ENCODE peak calls at places on chromosomes 4 and X, in four cellular contexts. One of them, this sample, is unnamed.

GRCh38 chrX:112819013-112819635 is 21.5 kb downstream of the AMOT start:
- DNase-seq in K562: no peak
- DNase-seq in WTC11: no peak
- DNase-seq in GM12878: no peak
- DNase-seq in this sample: no peak

GRCh38 chrX:47772764-47773163 is 63.9 kb upstream of the ZNF81 start:
- DNase-seq in K562: no peak
- DNase-seq in WTC11: no peak
- DNase-seq in GM12878: no peak
- DNase-seq in this sample: no peak

GRCh38 chr4:187782425-187782824 is 213.1 kb upstream of the ZFP42 start:
- DNase-seq in GM12878: no peak
- DNase-seq in WTC11: no peak
- DNase-seq in K562: no peak
- DNase-seq in this sample: no peak

GRCh38 chr4:101201421-101201820 is 145.9 kb downstream of the PPP3CA start:
- DNase-seq in WTC11: no peak
- DNase-seq in GM12878: no peak
- DNase-seq in K562: no peak
- DNase-seq in this sample: no peak

GRCh38 chrX:47683171-47684145 is 24.5 kb upstream of the UXT start:
- DNase-seq in GM12878: no peak
- DNase-seq in WTC11: no peak
- DNase-seq in K562: peak
- DNase-seq in this sample: no peak

GRCh38 chrX:68428431-68428830 is 4.9 kb downstream of the OPHN1 start:
- DNase-seq in GM12878: no peak
- DNase-seq in K562: no peak
- DNase-seq in WTC11: no peak
- DNase-seq in this sample: no peak

GRCh38 chrX:40439625-40440532 is 140.9 kb upstream of the ATP6AP2 start:
- DNase-seq in WTC11: no peak
- DNase-seq in K562: no peak
- DNase-seq in GM12878: no peak
- DNase-seq in this sample: no peak

GRCh38 chr4:52853351-52853750 is 8.8 kb upstream of the RASL11B start:
- DNase-seq in GM12878: no peak
- DNase-seq in K562: no peak
- DNase-seq in WTC11: no peak
- DNase-seq in this sample: no peak

GRCh38 chrX:25968920-25969319 is 169.2 kb upstream of the MAGEB18 start:
- DNase-seq in WTC11: peak
- DNase-seq in K562: peak
- DNase-seq in GM12878: no peak
- DNase-seq in this sample: peak

GRCh38 chr4:87120411-87121162 is 99.8 kb downstream of the KLHL8 start:
- DNase-seq in K562: no peak
- DNase-seq in WTC11: no peak
- DNase-seq in GM12878: no peak
- DNase-seq in this sample: peak

GRCh38 chr4:183834252-183834651 is 70.9 kb upstream of the STOX2 start:
- DNase-seq in WTC11: no peak
- DNase-seq in K562: no peak
- DNase-seq in GM12878: no peak
- DNase-seq in this sample: no peak

GRCh38 chr4:108171541-108172230 is 3.0 kb upstream of the LEF1 start:
- DNase-seq in K562: no peak
- DNase-seq in GM12878: no peak
- DNase-seq in WTC11: peak
- DNase-seq in this sample: no peak

GRCh38 chr4:37836256-37836655 is 9.8 kb downstream of the PGM2 start:
- DNase-seq in WTC11: no peak
- DNase-seq in GM12878: no peak
- DNase-seq in K562: no peak
- DNase-seq in this sample: no peak

GRCh38 chr4:3392319-3392718 is 49.4 kb upstream of the HGFAC start:
- DNase-seq in GM12878: no peak
- DNase-seq in WTC11: no peak
- DNase-seq in K562: no peak
- DNase-seq in this sample: no peak

GRCh38 chr4:44861756-44862155 is 135.4 kb upstream of the GNPDA2 start:
- DNase-seq in WTC11: no peak
- DNase-seq in GM12878: no peak
- DNase-seq in K562: no peak
- DNase-seq in this sample: no peak

GRCh38 chr4:136106753-136107152 is 1425.5 kb downstream of the PCDH18 start:
- DNase-seq in K562: no peak
- DNase-seq in GM12878: no peak
- DNase-seq in WTC11: no peak
- DNase-seq in this sample: no peak

GRCh38 chr4:66741081-66741480 is 804.2 kb downstream of the CENPC start:
- DNase-seq in GM12878: no peak
- DNase-seq in K562: no peak
- DNase-seq in WTC11: no peak
- DNase-seq in this sample: no peak

GRCh38 chr4:55397521-55398321 is 2.0 kb downstream of the TMEM165 start:
- DNase-seq in WTC11: no peak
- DNase-seq in GM12878: no peak
- DNase-seq in K562: no peak
- DNase-seq in this sample: no peak

GRCh38 chrX:96405842-96406241 is 278.8 kb upstream of the DIAPH2 start:
- DNase-seq in GM12878: no peak
- DNase-seq in K562: no peak
- DNase-seq in WTC11: no peak
- DNase-seq in this sample: no peak

GRCh38 chr4:74942251-74942917 is 9.5 kb downstream of the PARM1 start:
- DNase-seq in WTC11: no peak
- DNase-seq in GM12878: no peak
- DNase-seq in K562: no peak
- DNase-seq in this sample: no peak

GRCh38 chr4:7358100-7358735 is 76.5 kb downstream of the PSAPL1 start:
- DNase-seq in WTC11: no peak
- DNase-seq in K562: no peak
- DNase-seq in GM12878: no peak
- DNase-seq in this sample: no peak

GRCh38 chrX:139967300-139967699 is 2.0 kb upstream of the CXorf66 start:
- DNase-seq in WTC11: peak
- DNase-seq in K562: peak
- DNase-seq in GM12878: no peak
- DNase-seq in this sample: peak

GRCh38 chr4:109657854-109658253 is 45.4 kb downstream of the CASP6 start:
- DNase-seq in K562: no peak
- DNase-seq in WTC11: no peak
- DNase-seq in GM12878: no peak
- DNase-seq in this sample: peak

GRCh38 chrX:69896046-69896445 is 153.7 kb downstream of the AWAT2 start:
- DNase-seq in K562: no peak
- DNase-seq in WTC11: no peak
- DNase-seq in GM12878: no peak
- DNase-seq in this sample: no peak

GRCh38 chr4:12120968-12121367 is 692.3 kb upstream of the HS3ST1 start:
- DNase-seq in WTC11: no peak
- DNase-seq in K562: no peak
- DNase-seq in GM12878: no peak
- DNase-seq in this sample: no peak

GRCh38 chr4:12116009-12116542 is 687.4 kb upstream of the HS3ST1 start:
- DNase-seq in WTC11: no peak
- DNase-seq in K562: no peak
- DNase-seq in GM12878: no peak
- DNase-seq in this sample: no peak

GRCh38 chr4:12123709-12124108 is 695.0 kb upstream of the HS3ST1 start:
- DNase-seq in K562: no peak
- DNase-seq in GM12878: no peak
- DNase-seq in WTC11: no peak
- DNase-seq in this sample: no peak

GRCh38 chr4:12122316-12122715 is 693.6 kb upstream of the HS3ST1 start:
- DNase-seq in GM12878: no peak
- DNase-seq in K562: no peak
- DNase-seq in WTC11: no peak
- DNase-seq in this sample: no peak

DNA sequence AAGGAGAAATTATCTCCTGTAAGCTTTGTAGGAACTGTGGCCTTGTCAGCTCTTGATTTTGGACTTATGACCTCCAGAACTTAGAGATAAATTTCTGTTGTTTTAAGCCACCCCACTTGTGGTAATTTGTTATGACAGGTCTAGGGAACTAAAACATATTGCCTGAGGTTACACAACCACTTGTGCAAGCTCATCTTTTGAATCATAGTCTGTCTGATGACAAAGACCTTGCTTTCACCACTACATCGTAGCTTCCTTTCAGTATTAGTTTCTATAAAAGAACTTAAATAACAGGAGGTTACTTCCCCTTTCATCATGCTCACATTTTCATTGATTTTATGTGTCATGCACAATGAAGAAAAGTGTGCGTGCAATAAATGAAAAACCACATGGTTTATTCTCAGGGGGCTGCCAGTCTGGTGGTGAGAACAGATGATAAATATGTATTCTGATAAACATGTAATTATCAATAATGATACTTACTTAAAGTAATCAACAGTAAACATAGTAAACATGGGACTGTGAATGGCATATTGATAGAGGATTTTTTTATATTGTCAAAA is 690.0 kb upstream of the HS3ST1 start:
- DNase-seq in K562: no peak
- DNase-seq in WTC11: no peak
- DNase-seq in GM12878: no peak
- DNase-seq in this sample: no peak
- TF ChIP-seq TCF7 in K562: no peak
- TF ChIP-seq TCF7 in WTC11: no peak
- TF ChIP-seq TCF7 in GM12878: no peak
- TF ChIP-seq TCF7 in this sample: no peak

GRCh38 chrX:120014354-120015129 is 62.9 kb downstream of the RHOXF2B start:
- DNase-seq in GM12878: no peak
- DNase-seq in K562: no peak
- DNase-seq in WTC11: no peak
- DNase-seq in this sample: no peak
- TF ChIP-seq TCF7 in GM12878: no peak
- TF ChIP-seq TCF7 in K562: no peak
- TF ChIP-seq TCF7 in WTC11: no peak
- TF ChIP-seq TCF7 in this sample: no peak

DNA sequence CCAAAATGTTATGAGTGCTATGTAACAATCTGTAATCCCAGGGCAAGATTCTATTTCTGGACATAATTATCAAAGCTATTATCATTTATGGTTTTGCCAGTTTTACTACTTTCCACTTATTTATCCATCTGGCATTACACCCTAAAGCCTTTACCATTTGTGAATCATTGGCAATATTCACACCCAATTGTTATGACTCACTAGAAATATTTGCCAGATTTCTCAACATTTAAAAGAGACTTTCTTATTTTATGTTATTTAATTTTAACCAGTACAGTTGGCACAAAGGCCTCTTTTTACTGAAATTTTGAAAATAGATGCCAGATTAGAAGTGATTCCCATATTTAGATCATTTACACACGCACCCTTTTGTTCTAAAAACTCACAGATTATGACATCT is 242.7 kb upstream of the WDFY3 start:
- DNase-seq in K562: no peak
- DNase-seq in GM12878: no peak
- DNase-seq in WTC11: no peak
- DNase-seq in this sample: no peak
- TF ChIP-seq TCF7 in K562: no peak
- TF ChIP-seq TCF7 in GM12878: no peak
- TF ChIP-seq TCF7 in WTC11: no peak
- TF ChIP-seq TCF7 in this sample: no peak

GRCh38 chr4:36011381-36011780 is 232.9 kb downstream of the ARAP2 start:
- DNase-seq in GM12878: no peak
- DNase-seq in WTC11: no peak
- DNase-seq in K562: no peak
- DNase-seq in this sample: no peak

GRCh38 chr4:36003051-36003450 is 241.3 kb downstream of the ARAP2 start:
- DNase-seq in WTC11: no peak
- DNase-seq in GM12878: no peak
- DNase-seq in K562: no peak
- DNase-seq in this sample: no peak

GRCh38 chr4:36010531-36010930 is 233.8 kb downstream of the ARAP2 start:
- DNase-seq in GM12878: no peak
- DNase-seq in WTC11: no peak
- DNase-seq in K562: no peak
- DNase-seq in this sample: no peak

GRCh38 chr4:36004231-36004851 is 240.0 kb downstream of the ARAP2 start:
- DNase-seq in GM12878: no peak
- DNase-seq in K562: no peak
- DNase-seq in WTC11: no peak
- DNase-seq in this sample: no peak

GRCh38 chr4:36006226-36006625 is 238.1 kb downstream of the ARAP2 start:
- DNase-seq in K562: no peak
- DNase-seq in WTC11: no peak
- DNase-seq in GM12878: no peak
- DNase-seq in this sample: no peak
- TF ChIP-seq TCF7 in K562: no peak
- TF ChIP-seq TCF7 in WTC11: no peak
- TF ChIP-seq TCF7 in GM12878: no peak
- TF ChIP-seq TCF7 in this sample: no peak

GRCh38 chr4:167105857-167106256 is 128.4 kb downstream of the SPOCK3 start:
- DNase-seq in GM12878: no peak
- DNase-seq in K562: no peak
- DNase-seq in WTC11: no peak
- DNase-seq in this sample: no peak

GRCh38 chr4:167102475-167102874 is 131.8 kb downstream of the SPOCK3 start:
- DNase-seq in GM12878: no peak
- DNase-seq in K562: no peak
- DNase-seq in WTC11: no peak
- DNase-seq in this sample: no peak

GRCh38 chr4:167101035-167101434 is 133.3 kb downstream of the SPOCK3 start:
- DNase-seq in K562: no peak
- DNase-seq in GM12878: no peak
- DNase-seq in WTC11: no peak
- DNase-seq in this sample: no peak

GRCh38 chr4:167100120-167100519 is 134.2 kb downstream of the SPOCK3 start:
- DNase-seq in K562: no peak
- DNase-seq in WTC11: no peak
- DNase-seq in GM12878: peak
- DNase-seq in this sample: peak
- TF ChIP-seq TCF7 in K562: no peak
- TF ChIP-seq TCF7 in WTC11: no peak
- TF ChIP-seq TCF7 in GM12878: no peak
- TF ChIP-seq TCF7 in this sample: no peak

This sample was measured in HepG2.